ENCODE peak calls at places on chromosome 18, in ten cellular contexts. One of them, this sample, is unnamed.

GRCh38 chr18:13280066-13280795 is 61.7 kb downstream of the LDLRAD4 start:
- DNase-seq in upper lobe of right lung: peak; percentile 26
- DNase-seq in GM12865: no peak
- DNase-seq in fibroblast of pulmonary artery: peak; percentile 17
- DNase-seq in SHP77 treated with DMSO at 0.1 percent for 48 hours: no peak
- DNase-seq in stimulated activated CD8-positive, alpha-beta memory T cell treated with anti-CD3 and anti-CD28 coated beads, Interleukin-15, amount 100 ng/mL, for 48 hours: no peak
- DNase-seq in osteoblast: no peak
- DNase-seq in foreskin fibroblast: no peak
- DNase-seq in neural crest cell: no peak
- DNase-seq in mammary epithelial cell: no peak
- DNase-seq in this sample: no peak

GRCh38 chr18:11147962-11148654 is 1.3 kb downstream of the PIEZO2 start:
- DNase-seq in upper lobe of right lung: no peak
- DNase-seq in GM12865: no peak
- DNase-seq in fibroblast of pulmonary artery: peak; percentile 28
- DNase-seq in SHP77 treated with DMSO at 0.1 percent for 48 hours: no peak
- DNase-seq in stimulated activated CD8-positive, alpha-beta memory T cell treated with anti-CD3 and anti-CD28 coated beads, Interleukin-15, amount 100 ng/mL, for 48 hours: no peak
- DNase-seq in osteoblast: peak; percentile 82
- DNase-seq in foreskin fibroblast: no peak
- DNase-seq in neural crest cell: no peak
- DNase-seq in mammary epithelial cell: no peak
- DNase-seq in this sample: peak; percentile 23

GRCh38 chr18:72541871-72542690 is 2.1 kb downstream of the CBLN2 start:
- DNase-seq in upper lobe of right lung: no peak
- DNase-seq in GM12865: no peak
- DNase-seq in fibroblast of pulmonary artery: no peak
- DNase-seq in SHP77 treated with DMSO at 0.1 percent for 48 hours: peak; percentile 74
- DNase-seq in stimulated activated CD8-positive, alpha-beta memory T cell treated with anti-CD3 and anti-CD28 coated beads, Interleukin-15, amount 100 ng/mL, for 48 hours: no peak
- DNase-seq in osteoblast: peak; percentile 77
- DNase-seq in foreskin fibroblast: no peak
- DNase-seq in neural crest cell: peak; percentile 15
- DNase-seq in mammary epithelial cell: no peak
- DNase-seq in this sample: peak; percentile 60

GRCh38 chr18:72868666-72869661 is 1.2 kb upstream of the NETO1 start:
- DNase-seq in upper lobe of right lung: no peak
- DNase-seq in GM12865: no peak
- DNase-seq in fibroblast of pulmonary artery: no peak
- DNase-seq in SHP77 treated with DMSO at 0.1 percent for 48 hours: no peak
- DNase-seq in stimulated activated CD8-positive, alpha-beta memory T cell treated with anti-CD3 and anti-CD28 coated beads, Interleukin-15, amount 100 ng/mL, for 48 hours: no peak
- DNase-seq in osteoblast: peak; percentile 74
- DNase-seq in foreskin fibroblast: no peak
- DNase-seq in neural crest cell: peak; percentile 14
- DNase-seq in mammary epithelial cell: no peak
- DNase-seq in this sample: peak; percentile 28

GRCh38 chr18:74281639-74282358 is 10.0 kb downstream of the CYB5A start:
- DNase-seq in upper lobe of right lung: no peak
- DNase-seq in GM12865: no peak
- DNase-seq in fibroblast of pulmonary artery: peak; percentile 69
- DNase-seq in SHP77 treated with DMSO at 0.1 percent for 48 hours: no peak
- DNase-seq in stimulated activated CD8-positive, alpha-beta memory T cell treated with anti-CD3 and anti-CD28 coated beads, Interleukin-15, amount 100 ng/mL, for 48 hours: no peak
- DNase-seq in osteoblast: no peak
- DNase-seq in foreskin fibroblast: peak; percentile 51
- DNase-seq in neural crest cell: no peak
- DNase-seq in mammary epithelial cell: no peak
- DNase-seq in this sample: no peak

GRCh38 chr18:25103468-25104155 is 248.4 kb downstream of the ZNF521 start:
- DNase-seq in upper lobe of right lung: no peak
- DNase-seq in GM12865: no peak
- DNase-seq in fibroblast of pulmonary artery: no peak
- DNase-seq in SHP77 treated with DMSO at 0.1 percent for 48 hours: no peak
- DNase-seq in stimulated activated CD8-positive, alpha-beta memory T cell treated with anti-CD3 and anti-CD28 coated beads, Interleukin-15, amount 100 ng/mL, for 48 hours: no peak
- DNase-seq in osteoblast: no peak
- DNase-seq in foreskin fibroblast: no peak
- DNase-seq in neural crest cell: no peak
- DNase-seq in mammary epithelial cell: no peak
- DNase-seq in this sample: no peak

GRCh38 chr18:43277164-43277600 is at the start of gene SYT4:
- DNase-seq in upper lobe of right lung: peak; percentile 69
- DNase-seq in GM12865: peak; percentile 2
- DNase-seq in fibroblast of pulmonary artery: peak; percentile 77
- DNase-seq in SHP77 treated with DMSO at 0.1 percent for 48 hours: peak; percentile 92
- DNase-seq in stimulated activated CD8-positive, alpha-beta memory T cell treated with anti-CD3 and anti-CD28 coated beads, Interleukin-15, amount 100 ng/mL, for 48 hours: no peak
- DNase-seq in osteoblast: peak; percentile 32
- DNase-seq in foreskin fibroblast: no peak
- DNase-seq in neural crest cell: peak; percentile 58
- DNase-seq in mammary epithelial cell: peak; percentile 42
- DNase-seq in this sample: peak; percentile 81

GRCh38 chr18:37565985-37566478 is 434 bp upstream of the CELF4 start:
- DNase-seq in upper lobe of right lung: peak; percentile 69
- DNase-seq in GM12865: no peak
- DNase-seq in fibroblast of pulmonary artery: peak; percentile 61
- DNase-seq in SHP77 treated with DMSO at 0.1 percent for 48 hours: no peak
- DNase-seq in stimulated activated CD8-positive, alpha-beta memory T cell treated with anti-CD3 and anti-CD28 coated beads, Interleukin-15, amount 100 ng/mL, for 48 hours: no peak
- DNase-seq in osteoblast: peak; percentile 97
- DNase-seq in foreskin fibroblast: peak; percentile 26
- DNase-seq in neural crest cell: peak; percentile 63
- DNase-seq in mammary epithelial cell: peak; percentile 20
- DNase-seq in this sample: peak; percentile 67

GRCh38 chr18:59264651-59265245 is 8.5 kb downstream of the RAX start:
- DNase-seq in upper lobe of right lung: no peak
- DNase-seq in GM12865: no peak
- DNase-seq in fibroblast of pulmonary artery: no peak
- DNase-seq in SHP77 treated with DMSO at 0.1 percent for 48 hours: no peak
- DNase-seq in stimulated activated CD8-positive, alpha-beta memory T cell treated with anti-CD3 and anti-CD28 coated beads, Interleukin-15, amount 100 ng/mL, for 48 hours: no peak
- DNase-seq in osteoblast: peak; percentile 72
- DNase-seq in foreskin fibroblast: no peak
- DNase-seq in neural crest cell: no peak
- DNase-seq in mammary epithelial cell: no peak
- DNase-seq in this sample: peak; percentile 51

GRCh38 chr18:3914833-3915598 is 465.0 kb downstream of the TGIF1 start:
- DNase-seq in upper lobe of right lung: no peak
- DNase-seq in GM12865: peak; percentile 15
- DNase-seq in fibroblast of pulmonary artery: no peak
- DNase-seq in SHP77 treated with DMSO at 0.1 percent for 48 hours: no peak
- DNase-seq in stimulated activated CD8-positive, alpha-beta memory T cell treated with anti-CD3 and anti-CD28 coated beads, Interleukin-15, amount 100 ng/mL, for 48 hours: no peak
- DNase-seq in osteoblast: no peak
- DNase-seq in foreskin fibroblast: no peak
- DNase-seq in neural crest cell: no peak
- DNase-seq in mammary epithelial cell: peak; percentile 56
- DNase-seq in this sample: no peak

GRCh38 chr18:59139291-59139614 is 431 bp upstream of the SEC11C start:
- DNase-seq in upper lobe of right lung: peak; percentile 95
- DNase-seq in GM12865: peak; percentile 95
- DNase-seq in fibroblast of pulmonary artery: peak; percentile 89
- DNase-seq in SHP77 treated with DMSO at 0.1 percent for 48 hours: peak; percentile 77
- DNase-seq in stimulated activated CD8-positive, alpha-beta memory T cell treated with anti-CD3 and anti-CD28 coated beads, Interleukin-15, amount 100 ng/mL, for 48 hours: peak; percentile 79
- DNase-seq in osteoblast: peak; percentile 83
- DNase-seq in foreskin fibroblast: peak; percentile 74
- DNase-seq in neural crest cell: peak; percentile 90
- DNase-seq in mammary epithelial cell: no peak
- DNase-seq in this sample: peak; percentile 92

GRCh38 chr18:48356909-48357631 is 52.1 kb downstream of the ZBTB7C start:
- DNase-seq in upper lobe of right lung: no peak
- DNase-seq in GM12865: no peak
- DNase-seq in fibroblast of pulmonary artery: no peak
- DNase-seq in SHP77 treated with DMSO at 0.1 percent for 48 hours: no peak
- DNase-seq in stimulated activated CD8-positive, alpha-beta memory T cell treated with anti-CD3 and anti-CD28 coated beads, Interleukin-15, amount 100 ng/mL, for 48 hours: no peak
- DNase-seq in osteoblast: no peak
- DNase-seq in foreskin fibroblast: no peak
- DNase-seq in neural crest cell: no peak
- DNase-seq in mammary epithelial cell: no peak
- DNase-seq in this sample: no peak

GRCh38 chr18:62536005-62536404 is 13.2 kb downstream of the ZCCHC2 start:
- DNase-seq in upper lobe of right lung: no peak
- DNase-seq in GM12865: no peak
- DNase-seq in fibroblast of pulmonary artery: no peak
- DNase-seq in SHP77 treated with DMSO at 0.1 percent for 48 hours: no peak
- DNase-seq in stimulated activated CD8-positive, alpha-beta memory T cell treated with anti-CD3 and anti-CD28 coated beads, Interleukin-15, amount 100 ng/mL, for 48 hours: no peak
- DNase-seq in osteoblast: no peak
- DNase-seq in foreskin fibroblast: no peak
- DNase-seq in neural crest cell: no peak
- DNase-seq in mammary epithelial cell: no peak
- DNase-seq in this sample: no peak

GRCh38 chr18:78995740-78996395 is 16.2 kb downstream of the SALL3 start:
- DNase-seq in upper lobe of right lung: no peak
- DNase-seq in GM12865: no peak
- DNase-seq in fibroblast of pulmonary artery: no peak
- DNase-seq in SHP77 treated with DMSO at 0.1 percent for 48 hours: no peak
- DNase-seq in stimulated activated CD8-positive, alpha-beta memory T cell treated with anti-CD3 and anti-CD28 coated beads, Interleukin-15, amount 100 ng/mL, for 48 hours: no peak
- DNase-seq in osteoblast: no peak
- DNase-seq in foreskin fibroblast: no peak
- DNase-seq in neural crest cell: no peak
- DNase-seq in mammary epithelial cell: peak; percentile 17
- DNase-seq in this sample: no peak

GRCh38 chr18:49560277-49561126 is 1.4 kb upstream of the LIPG start:
- DNase-seq in upper lobe of right lung: peak; percentile 66
- DNase-seq in GM12865: no peak
- DNase-seq in fibroblast of pulmonary artery: no peak
- DNase-seq in SHP77 treated with DMSO at 0.1 percent for 48 hours: no peak
- DNase-seq in stimulated activated CD8-positive, alpha-beta memory T cell treated with anti-CD3 and anti-CD28 coated beads, Interleukin-15, amount 100 ng/mL, for 48 hours: no peak
- DNase-seq in osteoblast: peak; percentile 65
- DNase-seq in foreskin fibroblast: no peak
- DNase-seq in neural crest cell: peak; percentile 7
- DNase-seq in mammary epithelial cell: peak; percentile 43
- DNase-seq in this sample: peak; percentile 49

GRCh38 chr18:48845174-48845573 is 105.6 kb downstream of the SMAD7 start:
- DNase-seq in upper lobe of right lung: peak; percentile 29
- DNase-seq in GM12865: no peak
- DNase-seq in fibroblast of pulmonary artery: no peak
- DNase-seq in SHP77 treated with DMSO at 0.1 percent for 48 hours: no peak
- DNase-seq in stimulated activated CD8-positive, alpha-beta memory T cell treated with anti-CD3 and anti-CD28 coated beads, Interleukin-15, amount 100 ng/mL, for 48 hours: no peak
- DNase-seq in osteoblast: no peak
- DNase-seq in foreskin fibroblast: no peak
- DNase-seq in neural crest cell: no peak
- DNase-seq in mammary epithelial cell: no peak
- DNase-seq in this sample: no peak

GRCh38 chr18:35389095-35389618 is 12.0 kb upstream of the ZNF396 start:
- DNase-seq in upper lobe of right lung: no peak
- DNase-seq in GM12865: no peak
- DNase-seq in fibroblast of pulmonary artery: peak; percentile 64
- DNase-seq in SHP77 treated with DMSO at 0.1 percent for 48 hours: no peak
- DNase-seq in stimulated activated CD8-positive, alpha-beta memory T cell treated with anti-CD3 and anti-CD28 coated beads, Interleukin-15, amount 100 ng/mL, for 48 hours: no peak
- DNase-seq in osteoblast: no peak
- DNase-seq in foreskin fibroblast: peak; percentile 42
- DNase-seq in neural crest cell: no peak
- DNase-seq in mammary epithelial cell: no peak
- DNase-seq in this sample: no peak

GRCh38 chr18:26230497-26230896 is 4.3 kb downstream of the TAF4B start:
- DNase-seq in upper lobe of right lung: no peak
- DNase-seq in GM12865: no peak
- DNase-seq in fibroblast of pulmonary artery: no peak
- DNase-seq in SHP77 treated with DMSO at 0.1 percent for 48 hours: no peak
- DNase-seq in stimulated activated CD8-positive, alpha-beta memory T cell treated with anti-CD3 and anti-CD28 coated beads, Interleukin-15, amount 100 ng/mL, for 48 hours: no peak
- DNase-seq in osteoblast: no peak
- DNase-seq in foreskin fibroblast: no peak
- DNase-seq in neural crest cell: no peak
- DNase-seq in mammary epithelial cell: no peak
- DNase-seq in this sample: no peak

GRCh38 chr18:27964811-27965210 is 212.1 kb downstream of the CDH2 start:
- DNase-seq in upper lobe of right lung: no peak
- DNase-seq in GM12865: no peak
- DNase-seq in fibroblast of pulmonary artery: peak; percentile 31
- DNase-seq in SHP77 treated with DMSO at 0.1 percent for 48 hours: no peak
- DNase-seq in stimulated activated CD8-positive, alpha-beta memory T cell treated with anti-CD3 and anti-CD28 coated beads, Interleukin-15, amount 100 ng/mL, for 48 hours: no peak
- DNase-seq in osteoblast: no peak
- DNase-seq in foreskin fibroblast: no peak
- DNase-seq in neural crest cell: no peak
- DNase-seq in mammary epithelial cell: peak; percentile 43
- DNase-seq in this sample: no peak

GRCh38 chr18:57621252-57621607 is 406 bp downstream of the NARS1 start:
- DNase-seq in upper lobe of right lung: no peak
- DNase-seq in GM12865: no peak
- DNase-seq in fibroblast of pulmonary artery: peak; percentile 10
- DNase-seq in SHP77 treated with DMSO at 0.1 percent for 48 hours: no peak
- DNase-seq in stimulated activated CD8-positive, alpha-beta memory T cell treated with anti-CD3 and anti-CD28 coated beads, Interleukin-15, amount 100 ng/mL, for 48 hours: peak; percentile 11
- DNase-seq in osteoblast: no peak
- DNase-seq in foreskin fibroblast: no peak
- DNase-seq in neural crest cell: peak; percentile 21
- DNase-seq in mammary epithelial cell: no peak
- DNase-seq in this sample: no peak

GRCh38 chr18:46657115-46657955 is at the start of gene LOXHD1:
- DNase-seq in upper lobe of right lung: no peak
- DNase-seq in GM12865: no peak
- DNase-seq in fibroblast of pulmonary artery: no peak
- DNase-seq in SHP77 treated with DMSO at 0.1 percent for 48 hours: no peak
- DNase-seq in stimulated activated CD8-positive, alpha-beta memory T cell treated with anti-CD3 and anti-CD28 coated beads, Interleukin-15, amount 100 ng/mL, for 48 hours: no peak
- DNase-seq in osteoblast: no peak
- DNase-seq in foreskin fibroblast: no peak
- DNase-seq in neural crest cell: no peak
- DNase-seq in mammary epithelial cell: no peak
- DNase-seq in this sample: peak; percentile 34

GRCh38 chr18:34624551-34624950 is 85.5 kb upstream of the DTNA start:
- DNase-seq in upper lobe of right lung: no peak
- DNase-seq in GM12865: no peak
- DNase-seq in fibroblast of pulmonary artery: no peak
- DNase-seq in SHP77 treated with DMSO at 0.1 percent for 48 hours: no peak
- DNase-seq in stimulated activated CD8-positive, alpha-beta memory T cell treated with anti-CD3 and anti-CD28 coated beads, Interleukin-15, amount 100 ng/mL, for 48 hours: no peak
- DNase-seq in osteoblast: no peak
- DNase-seq in foreskin fibroblast: peak; percentile 36
- DNase-seq in neural crest cell: no peak
- DNase-seq in mammary epithelial cell: no peak
- DNase-seq in this sample: no peak

GRCh38 chr18:61833387-61833786 is 59.4 kb downstream of the RNF152 start:
- DNase-seq in upper lobe of right lung: no peak
- DNase-seq in GM12865: peak; percentile 29
- DNase-seq in fibroblast of pulmonary artery: peak; percentile 70
- DNase-seq in SHP77 treated with DMSO at 0.1 percent for 48 hours: no peak
- DNase-seq in stimulated activated CD8-positive, alpha-beta memory T cell treated with anti-CD3 and anti-CD28 coated beads, Interleukin-15, amount 100 ng/mL, for 48 hours: no peak
- DNase-seq in osteoblast: peak; percentile 76
- DNase-seq in foreskin fibroblast: peak; percentile 84
- DNase-seq in neural crest cell: no peak
- DNase-seq in mammary epithelial cell: peak; percentile 32
- DNase-seq in this sample: no peak

GRCh38 chr18:59502222-59502898 is 143.3 kb upstream of the LMAN1 start:
- DNase-seq in upper lobe of right lung: no peak
- DNase-seq in GM12865: no peak
- DNase-seq in fibroblast of pulmonary artery: peak; percentile 91
- DNase-seq in SHP77 treated with DMSO at 0.1 percent for 48 hours: no peak
- DNase-seq in stimulated activated CD8-positive, alpha-beta memory T cell treated with anti-CD3 and anti-CD28 coated beads, Interleukin-15, amount 100 ng/mL, for 48 hours: no peak
- DNase-seq in osteoblast: peak; percentile 85
- DNase-seq in foreskin fibroblast: peak; percentile 88
- DNase-seq in neural crest cell: no peak
- DNase-seq in mammary epithelial cell: peak; percentile 84
- DNase-seq in this sample: no peak

GRCh38 chr18:49618741-49619392 is 57.0 kb downstream of the LIPG start:
- DNase-seq in upper lobe of right lung: no peak
- DNase-seq in GM12865: no peak
- DNase-seq in fibroblast of pulmonary artery: peak; percentile 57
- DNase-seq in SHP77 treated with DMSO at 0.1 percent for 48 hours: no peak
- DNase-seq in stimulated activated CD8-positive, alpha-beta memory T cell treated with anti-CD3 and anti-CD28 coated beads, Interleukin-15, amount 100 ng/mL, for 48 hours: no peak
- DNase-seq in osteoblast: no peak
- DNase-seq in foreskin fibroblast: no peak
- DNase-seq in neural crest cell: no peak
- DNase-seq in mammary epithelial cell: no peak
- DNase-seq in this sample: no peak

GRCh38 chr18:9708882-9709877 is 1.1 kb downstream of the RAB31 start:
- DNase-seq in upper lobe of right lung: peak; percentile 67
- DNase-seq in GM12865: peak; percentile 73
- DNase-seq in fibroblast of pulmonary artery: peak; percentile 58
- DNase-seq in SHP77 treated with DMSO at 0.1 percent for 48 hours: no peak
- DNase-seq in stimulated activated CD8-positive, alpha-beta memory T cell treated with anti-CD3 and anti-CD28 coated beads, Interleukin-15, amount 100 ng/mL, for 48 hours: no peak
- DNase-seq in osteoblast: peak; percentile 84
- DNase-seq in foreskin fibroblast: no peak
- DNase-seq in neural crest cell: no peak
- DNase-seq in mammary epithelial cell: no peak
- DNase-seq in this sample: peak; percentile 32

GRCh38 chr18:34754300-34754699 is 44.2 kb downstream of the DTNA start:
- DNase-seq in upper lobe of right lung: no peak
- DNase-seq in GM12865: no peak
- DNase-seq in fibroblast of pulmonary artery: no peak
- DNase-seq in SHP77 treated with DMSO at 0.1 percent for 48 hours: no peak
- DNase-seq in stimulated activated CD8-positive, alpha-beta memory T cell treated with anti-CD3 and anti-CD28 coated beads, Interleukin-15, amount 100 ng/mL, for 48 hours: no peak
- DNase-seq in osteoblast: no peak
- DNase-seq in foreskin fibroblast: no peak
- DNase-seq in neural crest cell: no peak
- DNase-seq in mammary epithelial cell: no peak
- DNase-seq in this sample: no peak

GRCh38 chr18:32470713-32471633 is at the start of gene GAREM1:
- DNase-seq in upper lobe of right lung: peak; percentile 97
- DNase-seq in GM12865: peak; percentile 93
- DNase-seq in fibroblast of pulmonary artery: peak; percentile 99
- DNase-seq in SHP77 treated with DMSO at 0.1 percent for 48 hours: peak; percentile 88
- DNase-seq in stimulated activated CD8-positive, alpha-beta memory T cell treated with anti-CD3 and anti-CD28 coated beads, Interleukin-15, amount 100 ng/mL, for 48 hours: peak; percentile 69
- DNase-seq in osteoblast: peak; percentile 99
- DNase-seq in foreskin fibroblast: peak; percentile 97
- DNase-seq in neural crest cell: peak; percentile 81
- DNase-seq in mammary epithelial cell: peak; percentile 97
- DNase-seq in this sample: peak; percentile 91